ENCODE peak calls at places on chromosomes 7 and 10, in eight cellular contexts. U is ACHN; Q is IMR-90; D is HS-27A; M is cortex of kidney; Y is NCI-H2081; R is activated CD4-positive, alpha-beta T cell treated with anti-CD3 and anti-CD28 coated beads, Interleukin-2, amount 50 U/mL, for 1 hour; L is spleen. B is an unnamed sample.

GRCh38 chr10:48839809-48840679 is 99.6 kb downstream of the LRRC18 start:
- DNase-seq in Q (no peak), Y (no peak), R (no peak), L (no peak), U (no peak), D (no peak), M (no peak), B (no peak)

GRCh38 chr7:116966606-116967005 is 13.3 kb downstream of the ST7 start:
- DNase-seq in M (no peak), Q (no peak), L (no peak), Y (no peak), D (no peak), U (no peak), R (no peak), B (no peak)

GRCh38 chr7:68321076-68321639 is 1277.1 kb upstream of the AUTS2 start:
- DNase-seq in Y (peak; percentile 80), R (no peak), D (no peak), M (no peak), L (no peak), Q (no peak), U (no peak), B (no peak)

GRCh38 chr7:36661135-36661840 is 63.0 kb downstream of the AOAH start:
- DNase-seq in U (peak; percentile 81), D (no peak), L (no peak), Q (peak; percentile 26), M (no peak), R (no peak), Y (no peak), B (no peak)

GRCh38 chr10:116775488-116776400 is 33.4 kb upstream of the HSPA12A start:
- DNase-seq in Y (no peak), R (no peak), L (no peak), Q (no peak), M (no peak), U (no peak), D (no peak), B (no peak)

GRCh38 chr10:115829501-115830215 is 443.3 kb downstream of the GFRA1 start:
- DNase-seq in R (no peak), D (no peak), L (no peak), U (peak; percentile 57), M (no peak), Y (no peak), Q (peak; percentile 75), B (no peak)

GRCh38 chr7:159317294-159317693 is 172.6 kb upstream of the VIPR2 start:
- DNase-seq in M (no peak), Q (no peak), L (no peak), R (no peak), D (no peak), U (no peak), Y (no peak), B (no peak)

GRCh38 chr7:41820117-41820671 is 117.3 kb upstream of the INHBA start:
- DNase-seq in L (no peak), Y (no peak), R (no peak), D (no peak), M (no peak), Q (no peak), U (no peak), B (no peak)

GRCh38 chr7:130996841-130997231 is 262.8 kb upstream of the KLF14 start:
- DNase-seq in Q (peak; percentile 61), D (no peak), Y (peak; percentile 8), L (peak; percentile 80), U (no peak), M (no peak), R (no peak), B (peak; percentile 33)

GRCh38 chr10:86970152-86970886 is 2.0 kb downstream of the ADIRF start:
- DNase-seq in R (peak; percentile 12), U (peak; percentile 54), L (peak; percentile 88), M (no peak), Y (no peak), D (no peak), Q (peak; percentile 51), B (no peak)

GRCh38 chr10:53702489-53702888 is 929.9 kb upstream of the MBL2 start:
- DNase-seq in U (no peak), Y (no peak), Q (no peak), M (no peak), D (no peak), L (no peak), R (no peak), B (no peak)

GRCh38 chr7:80145780-80146422 is 11.3 kb downstream of the GNAI1 start:
- DNase-seq in D (peak; percentile 71), Q (peak; percentile 93), L (no peak), R (no peak), U (peak; percentile 36), M (no peak), Y (no peak), B (no peak)

GRCh38 chr7:71377469-71377868 is 245.5 kb downstream of the GALNT17 start:
- DNase-seq in M (no peak), Y (no peak), Q (no peak), U (no peak), R (no peak), D (no peak), L (no peak), B (no peak)

B was measured in activated naive CD4-positive, alpha-beta T cell treated with anti-CD3 and anti-CD28 coated beads, Interleukin-2, amount 50 U/mL, for 16 hours.